ENCODE peak calls at places on chromosomes 1 and 21, in seven cellular contexts. One of them, this sample, is unnamed.

GRCh38 chr1:202571719-202572339 is 138.4 kb downstream of the SYT2 start:
- DNase-seq in A549: peak; percentile 42
- DNase-seq in stomach: no peak
- DNase-seq in suprapubic skin: no peak
- DNase-seq in transverse colon: no peak
- DNase-seq in tibial nerve: no peak
- DNase-seq in ovary: no peak
- DNase-seq in this sample: no peak

GRCh38 chr1:26700711-26701110 is 4.9 kb downstream of the ARID1A start:
- DNase-seq in A549: no peak
- DNase-seq in stomach: no peak
- DNase-seq in suprapubic skin: no peak
- DNase-seq in transverse colon: no peak
- DNase-seq in tibial nerve: no peak
- DNase-seq in ovary: no peak
- DNase-seq in this sample: no peak

GRCh38 chr1:161069731-161070270 is at the start of gene ARHGAP30:
- DNase-seq in A549: no peak
- DNase-seq in stomach: peak; percentile 60
- DNase-seq in suprapubic skin: no peak
- DNase-seq in transverse colon: peak; percentile 80
- DNase-seq in tibial nerve: peak; percentile 26
- DNase-seq in ovary: no peak
- DNase-seq in this sample: peak; percentile 83

GRCh38 chr1:155485945-155486344 is 76.7 kb downstream of the ASH1L start:
- DNase-seq in A549: no peak
- DNase-seq in stomach: no peak
- DNase-seq in suprapubic skin: no peak
- DNase-seq in transverse colon: no peak
- DNase-seq in tibial nerve: no peak
- DNase-seq in ovary: no peak
- DNase-seq in this sample: no peak

GRCh38 chr1:193884848-193885558 is 698.6 kb upstream of the B3GALT2 start:
- DNase-seq in A549: no peak
- DNase-seq in stomach: no peak
- DNase-seq in suprapubic skin: no peak
- DNase-seq in transverse colon: no peak
- DNase-seq in tibial nerve: no peak
- DNase-seq in ovary: no peak
- DNase-seq in this sample: no peak

GRCh38 chr21:14520535-14520934 is 25.6 kb downstream of the SAMSN1 start:
- DNase-seq in A549: no peak
- DNase-seq in stomach: no peak
- DNase-seq in suprapubic skin: no peak
- DNase-seq in transverse colon: no peak
- DNase-seq in tibial nerve: no peak
- DNase-seq in ovary: no peak
- DNase-seq in this sample: no peak

GRCh38 chr1:181763736-181764135 is 280.4 kb downstream of the CACNA1E start:
- DNase-seq in A549: no peak
- DNase-seq in stomach: no peak
- DNase-seq in suprapubic skin: no peak
- DNase-seq in transverse colon: no peak
- DNase-seq in tibial nerve: no peak
- DNase-seq in ovary: no peak
- DNase-seq in this sample: no peak

GRCh38 chr1:203213126-203213525 is 16.3 kb downstream of the CHIT1 start:
- DNase-seq in A549: no peak
- DNase-seq in stomach: no peak
- DNase-seq in suprapubic skin: no peak
- DNase-seq in transverse colon: no peak
- DNase-seq in tibial nerve: no peak
- DNase-seq in ovary: no peak
- DNase-seq in this sample: peak; percentile 57

GRCh38 chr1:27004471-27005165 is 8.0 kb downstream of the TENT5B start:
- DNase-seq in A549: peak; percentile 50
- DNase-seq in stomach: peak; percentile 61
- DNase-seq in suprapubic skin: no peak
- DNase-seq in transverse colon: no peak
- DNase-seq in tibial nerve: no peak
- DNase-seq in ovary: peak; percentile 62
- DNase-seq in this sample: peak; percentile 85

GRCh38 chr1:50308883-50309282 is 114.4 kb downstream of the DMRTA2 start:
- DNase-seq in A549: peak; percentile 5
- DNase-seq in stomach: no peak
- DNase-seq in suprapubic skin: no peak
- DNase-seq in transverse colon: no peak
- DNase-seq in tibial nerve: no peak
- DNase-seq in ovary: no peak
- DNase-seq in this sample: no peak

GRCh38 chr1:228152918-228153258 is 3.2 kb downstream of the GJC2 start:
- DNase-seq in A549: no peak
- DNase-seq in stomach: no peak
- DNase-seq in suprapubic skin: no peak
- DNase-seq in transverse colon: no peak
- DNase-seq in tibial nerve: no peak
- DNase-seq in ovary: no peak
- DNase-seq in this sample: peak; percentile 64

GRCh38 chr1:243234978-243235657 is 20.0 kb downstream of the CEP170 start:
- DNase-seq in A549: no peak
- DNase-seq in stomach: no peak
- DNase-seq in suprapubic skin: no peak
- DNase-seq in transverse colon: no peak
- DNase-seq in tibial nerve: no peak
- DNase-seq in ovary: no peak
- DNase-seq in this sample: no peak

GRCh38 chr1:23578311-23578996 is 19.2 kb upstream of the ID3 start:
- DNase-seq in A549: no peak
- DNase-seq in stomach: no peak
- DNase-seq in suprapubic skin: no peak
- DNase-seq in transverse colon: no peak
- DNase-seq in tibial nerve: no peak
- DNase-seq in ovary: no peak
- DNase-seq in this sample: no peak

GRCh38 chr1:116899529-116899928 is 10.2 kb upstream of the PTGFRN start:
- DNase-seq in A549: no peak
- DNase-seq in stomach: no peak
- DNase-seq in suprapubic skin: no peak
- DNase-seq in transverse colon: no peak
- DNase-seq in tibial nerve: no peak
- DNase-seq in ovary: no peak
- DNase-seq in this sample: no peak

GRCh38 chr1:201528631-201529260 is 10.2 kb upstream of the NAV1 start:
- DNase-seq in A549: peak; percentile 66
- DNase-seq in stomach: no peak
- DNase-seq in suprapubic skin: no peak
- DNase-seq in transverse colon: no peak
- DNase-seq in tibial nerve: no peak
- DNase-seq in ovary: no peak
- DNase-seq in this sample: no peak

GRCh38 chr1:150765229-150765976 is at the start of gene CTSS:
- DNase-seq in A549: peak; percentile 20
- DNase-seq in stomach: no peak
- DNase-seq in suprapubic skin: no peak
- DNase-seq in transverse colon: no peak
- DNase-seq in tibial nerve: no peak
- DNase-seq in ovary: no peak
- DNase-seq in this sample: no peak

GRCh38 chr1:6014130-6014999 is 22.1 kb upstream of the NPHP4 start:
- DNase-seq in A549: no peak
- DNase-seq in stomach: no peak
- DNase-seq in suprapubic skin: no peak
- DNase-seq in transverse colon: no peak
- DNase-seq in tibial nerve: no peak
- DNase-seq in ovary: no peak
- DNase-seq in this sample: no peak

GRCh38 chr1:201516511-201517127 is 9.7 kb upstream of the CSRP1 start:
- DNase-seq in A549: no peak
- DNase-seq in stomach: no peak
- DNase-seq in suprapubic skin: no peak
- DNase-seq in transverse colon: no peak
- DNase-seq in tibial nerve: no peak
- DNase-seq in ovary: no peak
- DNase-seq in this sample: no peak

GRCh38 chr1:11391327-11391726 is 87.6 kb upstream of the DISP3 start:
- DNase-seq in A549: no peak
- DNase-seq in stomach: no peak
- DNase-seq in suprapubic skin: no peak
- DNase-seq in transverse colon: no peak
- DNase-seq in tibial nerve: no peak
- DNase-seq in ovary: no peak
- DNase-seq in this sample: no peak

GRCh38 chr1:214220891-214221290 is 60.1 kb upstream of the SMYD2 start:
- DNase-seq in A549: no peak
- DNase-seq in stomach: no peak
- DNase-seq in suprapubic skin: no peak
- DNase-seq in transverse colon: no peak
- DNase-seq in tibial nerve: no peak
- DNase-seq in ovary: no peak
- DNase-seq in this sample: no peak

DNA sequence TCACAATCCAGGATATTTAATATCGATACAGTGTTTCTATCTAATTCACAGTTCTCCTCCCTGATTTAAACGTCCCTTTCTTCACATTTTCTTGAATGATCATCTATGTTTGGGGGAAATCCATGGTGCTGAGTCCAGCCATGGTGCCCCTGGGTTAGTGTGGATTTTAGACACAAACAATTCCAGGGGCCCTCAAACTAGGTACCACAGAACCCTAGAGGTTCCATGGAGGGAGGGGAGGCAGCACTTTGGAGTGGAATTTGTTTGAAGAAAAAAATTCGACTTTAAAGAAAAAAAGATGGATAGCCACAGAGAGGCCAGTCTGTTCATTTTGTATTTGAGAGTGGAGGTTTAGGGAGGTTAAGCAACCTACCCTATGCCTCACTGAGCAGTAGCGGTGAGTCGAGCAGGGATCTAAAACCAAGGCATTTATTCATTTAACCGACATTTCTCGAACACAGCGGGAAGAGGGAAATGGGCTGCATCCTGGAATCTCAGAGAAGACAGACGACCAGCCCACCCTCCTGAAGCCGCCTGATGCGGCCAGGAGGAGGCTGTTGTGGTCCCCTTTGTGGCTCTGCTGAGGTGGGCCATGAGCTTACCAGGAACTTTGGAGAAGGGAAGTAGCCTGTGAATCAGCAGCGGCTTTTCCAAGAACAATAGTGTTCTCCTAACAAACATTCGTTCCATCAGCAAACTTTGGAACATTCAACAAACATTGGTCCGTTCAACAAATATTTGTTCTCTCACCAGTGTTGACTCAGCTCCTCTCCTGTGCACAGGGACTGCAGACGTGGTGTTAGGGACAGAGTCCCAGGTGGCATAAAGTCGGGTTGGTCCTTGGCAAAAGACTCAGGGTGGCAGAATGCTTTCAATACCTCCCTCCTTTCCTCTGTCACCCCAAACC is 103.5 kb upstream of the ZBTB40 start:
- DNase-seq in A549: peak; percentile 64
- DNase-seq in stomach: no peak
- DNase-seq in suprapubic skin: no peak
- DNase-seq in transverse colon: no peak
- DNase-seq in tibial nerve: no peak
- DNase-seq in ovary: no peak
- DNase-seq in this sample: no peak
- TF ChIP-seq EP300 in A549: no peak
- TF ChIP-seq EP300 in stomach: no peak
- TF ChIP-seq EP300 in suprapubic skin: no peak
- TF ChIP-seq EP300 in transverse colon: no peak
- TF ChIP-seq EP300 in tibial nerve: no peak
- TF ChIP-seq EP300 in ovary: no peak
- TF ChIP-seq EP300 in this sample: no peak

GRCh38 chr1:36080801-36081200 is 3.1 kb upstream of the TEKT2 start:
- DNase-seq in A549: no peak
- DNase-seq in stomach: no peak
- DNase-seq in suprapubic skin: no peak
- DNase-seq in transverse colon: no peak
- DNase-seq in tibial nerve: no peak
- DNase-seq in ovary: no peak
- DNase-seq in this sample: no peak
- H3K4me1 ChIP-seq in A549: no peaks in the 10 kb centered on the region
- H3K4me1 ChIP-seq in stomach: peaks cover 17% of the 10 kb centered on the region
- H3K4me1 ChIP-seq in suprapubic skin: peaks cover 13% of the 10 kb centered on the region
- H3K4me1 ChIP-seq in transverse colon: peaks cover 13% of the 10 kb centered on the region
- H3K4me1 ChIP-seq in tibial nerve: no peaks in the 10 kb centered on the region
- H3K4me1 ChIP-seq in ovary: peaks cover 4% of the 10 kb centered on the region
- H3K4me1 ChIP-seq in this sample: no peaks in the 10 kb centered on the region

DNA sequence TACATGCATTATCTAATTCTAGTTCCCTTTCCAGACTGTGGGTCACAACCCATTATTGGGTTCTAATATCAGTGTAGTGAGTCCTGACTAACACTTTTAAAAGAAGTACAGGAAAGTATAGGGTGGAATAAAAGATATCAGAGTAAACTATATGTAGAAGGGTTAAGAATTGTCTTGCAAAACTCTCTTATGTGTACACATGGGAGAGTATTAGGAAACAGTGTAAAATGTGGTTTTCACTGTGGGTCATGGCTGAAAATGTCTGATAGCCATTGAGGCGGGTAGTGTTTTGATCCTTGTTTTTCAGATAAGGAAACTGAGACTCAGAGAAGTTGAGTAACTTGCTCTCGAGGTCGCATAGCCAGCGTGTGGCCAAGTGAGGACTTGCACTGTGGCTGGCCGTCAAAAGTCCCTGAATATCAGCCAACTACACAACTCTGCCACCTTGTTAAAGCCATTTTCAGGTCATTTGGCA is 18.5 kb upstream of the MTARC1 start:
- DNase-seq in A549: no peak
- DNase-seq in stomach: peak; percentile 62
- DNase-seq in suprapubic skin: no peak
- DNase-seq in transverse colon: no peak
- DNase-seq in tibial nerve: no peak
- DNase-seq in ovary: no peak
- DNase-seq in this sample: no peak
- TF ChIP-seq EP300 in A549: no peak
- TF ChIP-seq EP300 in stomach: no peak
- TF ChIP-seq EP300 in suprapubic skin: no peak
- TF ChIP-seq EP300 in transverse colon: no peak
- TF ChIP-seq EP300 in tibial nerve: no peak
- TF ChIP-seq EP300 in ovary: no peak
- TF ChIP-seq EP300 in this sample: no peak

GRCh38 chr1:232529747-232530146 is 100.2 kb downstream of the SIPA1L2 start:
- DNase-seq in A549: no peak
- DNase-seq in stomach: no peak
- DNase-seq in suprapubic skin: no peak
- DNase-seq in transverse colon: no peak
- DNase-seq in tibial nerve: no peak
- DNase-seq in ovary: no peak
- DNase-seq in this sample: no peak

GRCh38 chr1:232534552-232535517 is 95.1 kb downstream of the SIPA1L2 start:
- DNase-seq in A549: no peak
- DNase-seq in stomach: no peak
- DNase-seq in suprapubic skin: no peak
- DNase-seq in transverse colon: no peak
- DNase-seq in tibial nerve: no peak
- DNase-seq in ovary: no peak
- DNase-seq in this sample: no peak

GRCh38 chr1:232532901-232533300 is 97.0 kb downstream of the SIPA1L2 start:
- DNase-seq in A549: no peak
- DNase-seq in stomach: no peak
- DNase-seq in suprapubic skin: no peak
- DNase-seq in transverse colon: no peak
- DNase-seq in tibial nerve: no peak
- DNase-seq in ovary: no peak
- DNase-seq in this sample: no peak

GRCh38 chr1:232531291-232531690 is 98.6 kb downstream of the SIPA1L2 start:
- DNase-seq in A549: no peak
- DNase-seq in stomach: no peak
- DNase-seq in suprapubic skin: no peak
- DNase-seq in transverse colon: no peak
- DNase-seq in tibial nerve: no peak
- DNase-seq in ovary: no peak
- DNase-seq in this sample: no peak

GRCh38 chr1:232533328-232533727 is 96.6 kb downstream of the SIPA1L2 start:
- DNase-seq in A549: no peak
- DNase-seq in stomach: no peak
- DNase-seq in suprapubic skin: no peak
- DNase-seq in transverse colon: no peak
- DNase-seq in tibial nerve: no peak
- DNase-seq in ovary: no peak
- DNase-seq in this sample: no peak
- H3K4me1 ChIP-seq in A549: peaks cover 6% of the 10 kb centered on the region
- H3K4me1 ChIP-seq in stomach: no peaks in the 10 kb centered on the region
- H3K4me1 ChIP-seq in suprapubic skin: peaks cover 9% of the 10 kb centered on the region
- H3K4me1 ChIP-seq in transverse colon: no peaks in the 10 kb centered on the region
- H3K4me1 ChIP-seq in tibial nerve: no peaks in the 10 kb centered on the region
- H3K4me1 ChIP-seq in ovary: no peaks in the 10 kb centered on the region
- H3K4me1 ChIP-seq in this sample: peaks cover 21% of the 10 kb centered on the region

This sample was measured in sigmoid colon.